ENCODE peak calls at places on chromosomes 7 and 10, in six cellular contexts. E is A549, V is heart left ventricle, S is AG04450, F is psoas muscle, D is neural progenitor cell. T is an unnamed sample.

GRCh38 chr10:79241990-79242619 is 105.2 kb upstream of the PPIF start:
- DNase-seq in D (peak), S (no peak), F (peak), E (no peak), V (peak), T (no peak)

GRCh38 chr7:142434666-142435174 is 176.9 kb upstream of the PRSS58 start:
- DNase-seq in V (no peak), S (no peak), D (no peak), F (no peak), E (no peak), T (no peak)

GRCh38 chr10:6844251-6844650 is 264.2 kb upstream of the PRKCQ start:
- DNase-seq in V (no peak), D (no peak), S (no peak), E (no peak), F (no peak), T (no peak)

GRCh38 chr7:56028942-56029630 is 22.2 kb downstream of the PSPH start:
- DNase-seq in D (no peak), F (no peak), S (peak), V (no peak), E (peak), T (no peak)

GRCh38 chr10:78178940-78179339 is 145.3 kb downstream of the RPS24 start:
- DNase-seq in E (no peak), D (no peak), F (no peak), V (no peak), S (no peak), T (no peak)

GRCh38 chr7:110573862-110574528 is 516.9 kb upstream of the LRRN3 start:
- DNase-seq in D (no peak), V (no peak), S (peak), F (no peak), E (peak), T (no peak)

GRCh38 chr7:133572087-133572486 is 319.2 kb downstream of the EXOC4 start:
- DNase-seq in F (no peak), E (peak), V (no peak), S (no peak), D (no peak), T (no peak)

GRCh38 chr10:49360271-49361177 is 35.4 kb downstream of the DRGX start:
- DNase-seq in D (no peak), E (no peak), S (no peak), V (peak), F (no peak), T (no peak)

GRCh38 chr10:3693031-3693714 is 91.8 kb downstream of the KLF6 start:
- DNase-seq in F (no peak), D (peak), S (no peak), V (no peak), E (no peak), T (no peak)

GRCh38 chr7:80387634-80388033 is 124.2 kb downstream of the GNAT3 start:
- DNase-seq in S (no peak), F (no peak), E (no peak), D (no peak), V (no peak), T (peak)

GRCh38 chr10:108000365-108000764 is 835.9 kb upstream of the SORCS1 start:
- DNase-seq in D (no peak), S (no peak), V (no peak), E (no peak), F (no peak), T (no peak)

GRCh38 chr7:96179341-96179740 is 142.6 kb downstream of the SLC25A13 start:
- DNase-seq in E (no peak), S (no peak), D (no peak), F (no peak), V (no peak), T (no peak)

GRCh38 chr10:7610651-7611389 is 55.9 kb downstream of the ITIH5 start:
- DNase-seq in E (no peak), S (peak), F (peak), V (no peak), D (no peak), T (peak)

GRCh38 chr7:91285966-91286365 is 21.7 kb downstream of the FZD1 start:
- DNase-seq in S (no peak), F (no peak), V (no peak), D (no peak), E (no peak), T (no peak)

GRCh38 chr10:33157108-33157507 is 177.4 kb downstream of the NRP1 start:
- DNase-seq in S (no peak), F (no peak), D (no peak), V (no peak), E (peak), T (no peak)

GRCh38 chr7:149879271-149879711 is 5.5 kb downstream of the ATP6V0E2 start:
- DNase-seq in E (no peak), V (no peak), S (no peak), F (no peak), D (no peak), T (no peak)

GRCh38 chr7:44561962-44562621 is 11.6 kb downstream of the DDX56 start:
- DNase-seq in V (no peak), D (no peak), F (no peak), S (no peak), E (peak), T (no peak)

GRCh38 chr10:134743-135600 is at the start of gene ZMYND11:
- DNase-seq in E (peak), V (peak), F (peak), S (no peak), D (peak), T (no peak)

GRCh38 chr10:79003183-79004100 is 65.3 kb upstream of the ZMIZ1 start:
- DNase-seq in D (no peak), V (peak), S (no peak), F (no peak), E (no peak), T (no peak)

GRCh38 chr10:86160890-86161585 is 205.6 kb downstream of the GRID1 start:
- DNase-seq in F (no peak), D (no peak), E (no peak), V (no peak), S (no peak), T (no peak)

GRCh38 chr10:114632869-114633715 is 25.0 kb downstream of the ABLIM1 start:
- DNase-seq in E (peak), D (peak), V (peak), F (peak), S (peak), T (no peak)

GRCh38 chr10:74518076-74518475 is 308.3 kb upstream of the KAT6B start:
- DNase-seq in V (no peak), S (no peak), F (no peak), D (no peak), E (no peak), T (no peak)

GRCh38 chr7:41971640-41972187 is 265.3 kb downstream of the GLI3 start:
- DNase-seq in E (no peak), F (no peak), S (no peak), D (no peak), V (no peak), T (no peak)

GRCh38 chr7:101159696-101160674 is 5.4 kb downstream of the VGF start:
- DNase-seq in V (no peak), S (no peak), D (no peak), F (no peak), E (no peak), T (no peak)

GRCh38 chr7:13489386-13489785 is 500.1 kb downstream of the ETV1 start:
- DNase-seq in F (no peak), E (no peak), S (no peak), D (no peak), V (no peak), T (no peak)

GRCh38 chr10:52314822-52315552 is 906 bp downstream of the DKK1 start:
- DNase-seq in D (peak), S (no peak), V (no peak), E (peak), F (no peak), T (no peak)

GRCh38 chr10:7824251-7824650 is 5.9 kb downstream of the TAF3 start:
- DNase-seq in V (no peak), D (no peak), E (no peak), S (no peak), F (no peak), T (no peak)

GRCh38 chr7:94888542-94888941 is 18.9 kb upstream of the PPP1R9A start:
- DNase-seq in F (no peak), E (peak), V (no peak), D (no peak), S (no peak), T (no peak)

GRCh38 chr7:4621401-4621800 is 60.7 kb upstream of the FOXK1 start:
- DNase-seq in E (no peak), D (no peak), S (no peak), V (no peak), F (no peak), T (no peak)

GRCh38 chr10:101489355-101489754 is 98.7 kb downstream of the POLL start:
- DNase-seq in V (no peak), D (no peak), F (no peak), E (no peak), S (no peak), T (peak)

GRCh38 chr10:86079088-86079487 is 287.5 kb downstream of the GRID1 start:
- DNase-seq in D (no peak), S (no peak), V (no peak), E (no peak), F (no peak), T (no peak)

GRCh38 chr10:6912424-6912823 is 332.3 kb upstream of the PRKCQ start:
- DNase-seq in E (peak), V (no peak), S (no peak), D (no peak), F (no peak), T (no peak)

GRCh38 chr7:52302765-52303520 is 732.5 kb upstream of the POM121L12 start:
- DNase-seq in S (no peak), D (no peak), F (no peak), V (no peak), E (no peak), T (no peak)

GRCh38 chr7:120988591-120989299 is at the start of gene CPED1:
- DNase-seq in D (peak), F (peak), E (peak), S (peak), V (peak), T (no peak)

GRCh38 chr10:71735709-71736569 is 16.4 kb upstream of the C10orf105 start:
- DNase-seq in E (no peak), V (no peak), S (no peak), D (no peak), F (no peak), T (no peak)

GRCh38 chr10:114342976-114343375 is 61.3 kb downstream of the AFAP1L2 start:
- DNase-seq in E (no peak), F (no peak), D (no peak), V (no peak), S (no peak), T (no peak)

GRCh38 chr10:124306922-124307371 is 111.8 kb downstream of the OAT start:
- DNase-seq in V (no peak), D (no peak), F (no peak), S (no peak), E (no peak), T (no peak)

GRCh38 chr10:99984201-99984600 is 25.5 kb downstream of the DNMBP start:
- DNase-seq in V (no peak), S (no peak), F (no peak), E (no peak), D (no peak), T (no peak)
- H3K4me3 ChIP-seq in V (no peak), S (no peak), F (no peak), E (no peak), D (no peak), T (peak)

DNA sequence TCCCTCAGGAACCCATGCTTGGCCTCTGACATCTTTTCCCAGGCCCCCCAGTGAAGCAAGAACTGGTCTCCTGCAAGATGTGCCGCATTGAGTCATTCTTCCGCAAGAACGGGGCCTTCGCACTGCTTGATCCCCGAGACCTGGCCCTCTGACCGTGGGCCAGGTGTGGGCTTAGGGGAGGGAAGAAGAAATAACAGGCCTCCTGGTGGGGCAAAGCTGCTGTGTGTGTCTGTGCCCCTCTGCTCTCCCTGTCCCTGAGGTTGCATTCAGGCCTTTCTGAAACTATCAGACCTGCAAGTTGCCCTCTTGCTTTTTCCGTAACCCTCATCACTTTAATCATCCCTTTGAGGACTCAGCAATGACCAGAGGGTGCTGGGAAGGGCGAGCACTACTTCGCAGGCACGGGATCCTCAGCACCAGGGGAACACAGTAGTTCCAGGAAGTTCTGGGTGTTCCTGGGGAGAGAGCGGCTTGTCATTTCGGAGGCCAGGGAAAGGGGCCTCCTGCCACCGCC is 6.0 kb downstream of the ATP6V1F start:
- DNase-seq in V (no peak), F (no peak), D (no peak), S (no peak), E (no peak), T (no peak)
- H3K4me3 ChIP-seq in V (peak), F (peak), D (peak), S (no peak), E (peak), T (peak)

GRCh38 chr10:5002013-5002727 is 1.5 kb downstream of the AKR1C2 start:
- DNase-seq in E (no peak), D (no peak), V (no peak), S (no peak), F (no peak), T (no peak)
- H3K4me3 ChIP-seq in E (peak), D (no peak), V (peak), S (no peak), F (peak), T (no peak)

GRCh38 chr7:50278120-50278519 is 26.4 kb upstream of the IKZF1 start:
- DNase-seq in D (no peak), F (no peak), S (no peak), E (no peak), V (no peak), T (no peak)

GRCh38 chr7:50283206-50283605 is 21.3 kb upstream of the IKZF1 start:
- DNase-seq in F (no peak), S (no peak), V (no peak), D (no peak), E (no peak), T (no peak)

GRCh38 chr7:50284296-50284695 is 20.2 kb upstream of the IKZF1 start:
- DNase-seq in V (no peak), S (no peak), E (no peak), D (no peak), F (no peak), T (no peak)

GRCh38 chr7:50285259-50285658 is 19.3 kb upstream of the IKZF1 start:
- DNase-seq in F (no peak), V (no peak), E (no peak), D (no peak), S (no peak), T (no peak)

GRCh38 chr7:50281680-50282445 is 22.7 kb upstream of the IKZF1 start:
- DNase-seq in S (no peak), E (no peak), F (no peak), V (no peak), D (no peak), T (no peak)
- H3K4me3 ChIP-seq in S (no peak), E (no peak), F (no peak), V (no peak), D (no peak), T (no peak)

DNA sequence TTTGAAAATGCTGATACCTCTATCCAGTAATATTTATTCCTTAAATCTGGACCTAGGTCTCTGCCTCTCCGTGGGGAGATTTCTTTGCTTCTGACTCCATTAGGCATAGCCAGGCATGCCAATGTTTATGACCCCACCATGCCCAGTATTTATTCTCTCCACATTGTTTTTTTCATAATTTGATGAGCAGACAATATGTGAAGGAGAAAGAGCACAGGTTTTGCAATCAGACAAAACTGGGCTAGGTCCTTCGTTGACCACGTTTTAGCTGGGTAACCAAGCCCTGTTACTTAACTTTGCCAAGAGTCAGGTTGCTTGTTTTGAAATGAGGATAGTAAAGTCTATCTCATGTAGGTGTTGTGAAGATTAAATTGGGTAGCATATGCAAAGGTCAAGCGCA is 21.6 kb upstream of the PRPS1L1 start:
- DNase-seq in D (no peak), F (no peak), S (no peak), V (no peak), E (no peak), T (no peak)
- H3K4me3 ChIP-seq in D (no peak), F (no peak), S (no peak), V (no peak), E (no peak), T (no peak)

DNA sequence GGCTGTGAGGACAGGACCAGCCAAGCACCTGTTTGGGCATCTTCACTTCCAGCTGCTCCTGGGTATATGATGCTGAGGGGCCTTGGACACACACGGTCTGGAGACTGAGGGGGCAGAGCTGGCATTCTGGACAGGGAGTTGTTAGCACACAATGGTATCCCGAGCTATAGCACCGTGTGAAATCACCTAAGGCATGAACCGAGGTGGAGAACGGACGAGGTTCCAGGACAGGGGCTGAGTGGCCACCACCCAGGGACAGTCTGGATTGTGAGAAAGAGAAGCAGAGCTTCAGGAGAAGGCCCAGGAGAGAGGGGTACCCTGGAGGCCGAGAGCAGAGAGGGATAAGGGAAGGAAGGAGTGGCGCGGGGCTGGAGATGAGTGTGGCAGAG is 571.8 kb downstream of the TCERG1L start:
- DNase-seq in V (no peak), F (no peak), D (no peak), E (no peak), S (no peak), T (no peak)
- H3K4me3 ChIP-seq in V (no peak), F (no peak), D (no peak), E (no peak), S (no peak), T (no peak)

GRCh38 chr7:27129729-27130539 is 623 bp downstream of the HOXA4 start:
- DNase-seq in F (peak), S (no peak), V (no peak), D (peak), E (no peak), T (no peak)
- H3K4me3 ChIP-seq in F (peak), S (peak), V (peak), D (peak), E (peak), T (peak)

GRCh38 chr7:93011351-93012294 is 106.2 kb downstream of the SAMD9 start:
- DNase-seq in S (peak), D (no peak), V (no peak), E (no peak), F (no peak), T (no peak)
- H3K4me3 ChIP-seq in S (no peak), D (no peak), V (no peak), E (no peak), F (no peak), T (no peak)

DNA sequence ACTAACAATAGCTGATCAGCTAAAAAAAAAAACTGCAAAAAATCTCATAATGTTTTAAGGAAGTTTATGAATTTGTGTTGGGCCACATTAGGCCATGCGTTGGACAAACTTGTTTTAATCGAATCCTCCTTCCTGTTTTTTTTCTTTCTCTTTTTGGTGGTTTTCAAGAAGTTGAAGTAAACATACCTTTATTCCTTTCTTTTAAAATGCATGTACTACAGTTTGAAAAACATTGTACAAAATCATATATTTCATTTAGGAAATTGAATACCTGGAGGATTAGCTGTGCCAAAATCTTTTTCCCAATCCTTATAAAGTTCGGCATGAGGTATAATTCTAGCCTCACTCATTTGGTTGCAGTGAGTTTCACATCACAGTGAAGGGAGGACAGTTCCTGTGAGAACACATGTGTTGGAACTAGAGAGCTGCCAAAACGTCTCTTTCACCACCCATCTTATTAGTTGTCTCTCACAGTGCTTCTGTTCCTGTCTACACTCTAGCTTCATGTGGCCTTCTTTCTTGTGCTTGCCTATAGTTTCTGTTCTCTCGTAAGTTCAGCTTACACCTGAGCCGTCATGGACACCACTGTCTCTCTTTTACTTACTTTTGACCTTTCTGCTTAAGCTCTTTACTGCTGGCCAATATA is 37.7 kb downstream of the ZNRF2 start:
- DNase-seq in E (no peak), S (no peak), F (no peak), V (no peak), D (no peak), T (no peak)
- H3K4me3 ChIP-seq in E (no peak), S (no peak), F (peak), V (no peak), D (peak), T (peak)

GRCh38 chr7:151628846-151629604 is 109.3 kb upstream of the RHEB start:
- DNase-seq in F (no peak), E (no peak), V (no peak), S (no peak), D (peak), T (peak)
- H3K4me3 ChIP-seq in F (no peak), E (no peak), V (no peak), S (no peak), D (no peak), T (peak)

T was measured in SK-N-MC.